ENCODE peak calls at places on chromosomes 3 and 15, in four cellular contexts. C is fibroblast of the conjunctiva, J is cerebellum, H is GOT3. B is an unnamed sample.

GRCh38 chr3:161454615-161455014 is 42.0 kb upstream of the OTOL1 start:
- DNase-seq in C (no peak), H (no peak), J (no peak), B (no peak)

GRCh38 chr15:48682949-48683651 is 37.6 kb upstream of the FBN1 start:
- DNase-seq in H (no peak), J (no peak), C (peak), B (no peak)

GRCh38 chr3:170414202-170414663 is 4.4 kb upstream of the CLDN11 start:
- DNase-seq in H (no peak), C (peak), J (peak), B (peak)

GRCh38 chr15:42726114-42726513 is 10.8 kb downstream of the CDAN1 start:
- DNase-seq in C (no peak), H (no peak), J (no peak), B (peak)

GRCh38 chr15:35674873-35675781 is 129.2 kb upstream of the DPH6 start:
- DNase-seq in J (peak), C (no peak), H (no peak), B (peak)

GRCh38 chr15:24772709-24773373 is 97.3 kb downstream of the NPAP1 start:
- DNase-seq in H (peak), C (peak), J (peak), B (peak)

GRCh38 chr3:99602183-99602582 is 36.2 kb upstream of the COL8A1 start:
- DNase-seq in J (no peak), C (no peak), H (no peak), B (no peak)

GRCh38 chr15:71223516-71223915 is 108.2 kb downstream of the THSD4 start:
- DNase-seq in H (no peak), C (no peak), J (no peak), B (no peak)

GRCh38 chr3:44939581-44940036 is 36.4 kb downstream of the ZDHHC3 start:
- DNase-seq in C (no peak), H (no peak), J (no peak), B (no peak)

GRCh38 chr3:17749705-17750293 is 7.4 kb upstream of the TBC1D5 start:
- DNase-seq in J (no peak), H (no peak), C (no peak), B (no peak)

GRCh38 chr15:72231847-72232461 is 964 bp upstream of the PKM start:
- DNase-seq in H (no peak), C (peak), J (peak), B (peak)

GRCh38 chr15:89575656-89576416 is 567 bp downstream of the TICRR start:
- DNase-seq in C (no peak), H (no peak), J (no peak), B (peak)

GRCh38 chr15:93861956-93862741 is 369.2 kb upstream of the MCTP2 start:
- DNase-seq in H (no peak), C (no peak), J (no peak), B (no peak)

GRCh38 chr3:122094125-122094524 is 39.0 kb downstream of the CD86 start:
- DNase-seq in H (no peak), J (no peak), C (no peak), B (no peak)

GRCh38 chr3:164377466-164377865 is 700.8 kb downstream of the SI start:
- DNase-seq in J (no peak), C (no peak), H (no peak), B (peak)

GRCh38 chr15:75192307-75192706 is 9.4 kb upstream of the C15orf39 start:
- DNase-seq in H (no peak), J (no peak), C (no peak), B (no peak)

GRCh38 chr15:58065445-58066041 is at the start of gene ALDH1A2:
- DNase-seq in H (no peak), C (no peak), J (no peak), B (peak)

GRCh38 chr3:184275961-184276910 is at the start of gene ECE2:
- DNase-seq in J (peak), C (no peak), H (no peak), B (no peak)

GRCh38 chr3:47434849-47435248 is 40.9 kb downstream of the SCAP start:
- DNase-seq in H (no peak), J (no peak), C (no peak), B (no peak)

GRCh38 chr15:38224486-38224885 is 28.1 kb upstream of the SPRED1 start:
- DNase-seq in J (no peak), H (no peak), C (no peak), B (no peak)

GRCh38 chr3:143658869-143659268 is 189.4 kb downstream of the SLC9A9 start:
- DNase-seq in J (no peak), C (no peak), H (no peak), B (no peak)

GRCh38 chr3:101531473-101532086 is 18.6 kb upstream of the SENP7 start:
- DNase-seq in H (no peak), J (no peak), C (no peak), B (no peak)

GRCh38 chr3:165852710-165853109 is 15.5 kb upstream of the BCHE start:
- DNase-seq in H (no peak), J (no peak), C (no peak), B (no peak)

GRCh38 chr3:53187430-53187829 is 26.4 kb downstream of the PRKCD start:
- DNase-seq in C (no peak), J (no peak), H (no peak), B (no peak)

GRCh38 chr3:101873619-101874018 is 24.3 kb downstream of the NFKBIZ start:
- DNase-seq in C (peak), H (no peak), J (no peak), B (no peak)

GRCh38 chr3:190699784-190700183 is 162.7 kb downstream of the GMNC start:
- DNase-seq in J (no peak), H (no peak), C (no peak), B (no peak)

GRCh38 chr15:57668074-57668473 is 38.4 kb upstream of the POLR2M start:
- DNase-seq in J (no peak), C (no peak), H (no peak), B (no peak)

GRCh38 chr15:85289677-85290365 is 90.6 kb upstream of the AKAP13 start:
- DNase-seq in J (peak), H (no peak), C (peak), B (peak)

GRCh38 chr15:40594429-40594836 is 384 bp downstream of the KNL1 start:
- DNase-seq in C (peak), H (peak), J (no peak), B (peak)

GRCh38 chr3:129612350-129613204 is 6.1 kb upstream of the PLXND1 start:
- DNase-seq in H (no peak), J (no peak), C (no peak), B (no peak)

GRCh38 chr15:40769310-40770146 is at the start of gene C15orf62:
- DNase-seq in C (no peak), J (peak), H (no peak), B (peak)

GRCh38 chr3:188946837-188947236 is 224.9 kb upstream of the TPRG1 start:
- DNase-seq in H (no peak), J (peak), C (no peak), B (no peak)

GRCh38 chr3:193400304-193400703 is 21.8 kb upstream of the ATP13A5 start:
- DNase-seq in H (no peak), C (no peak), J (no peak), B (no peak)

GRCh38 chr3:55159016-55159415 is 231.2 kb upstream of the LRTM1 start:
- DNase-seq in H (no peak), J (no peak), C (no peak), B (no peak)